ENCODE peak calls at places on chromosomes 6 and 20, in five cellular contexts. H is GM12878, Q is HCT116, S is K562, Z is HepG2. D is an unnamed sample.

GRCh38 chr6:141562801-141563763 is 569.6 kb upstream of the GJE1 start:
- DNase-seq in Z (peak), S (peak), Q (peak), H (peak), D (peak)

GRCh38 chr20:36541227-36542018 is at the start of gene MYL9:
- DNase-seq in H (no peak), Z (no peak), S (peak), Q (no peak), D (no peak)

GRCh38 chr20:32155017-32155965 is 45.8 kb downstream of the TM9SF4 start:
- DNase-seq in Z (peak), H (peak), Q (no peak), S (peak), D (peak)

GRCh38 chr6:9431945-9432344 is 982.9 kb downstream of the TFAP2A start:
- DNase-seq in H (no peak), Z (no peak), S (no peak), Q (no peak), D (no peak)

GRCh38 chr6:5997420-5998093 is 9.2 kb downstream of the NRN1 start:
- DNase-seq in Q (no peak), Z (no peak), H (no peak), S (no peak), D (peak)

GRCh38 chr6:54768542-54768941 is 78.0 kb upstream of the FAM83B start:
- DNase-seq in H (no peak), S (no peak), Q (no peak), Z (no peak), D (no peak)

GRCh38 chr6:54935739-54936138 is 89.2 kb downstream of the FAM83B start:
- DNase-seq in Z (no peak), H (no peak), Q (peak), S (no peak), D (no peak)

GRCh38 chr6:46325561-46326525 is 155.1 kb upstream of the ENPP5 start:
- DNase-seq in Z (no peak), H (no peak), Q (no peak), S (no peak), D (no peak)

GRCh38 chr20:39310363-39311037 is 348.4 kb downstream of the DHX35 start:
- DNase-seq in H (no peak), Z (no peak), S (no peak), Q (no peak), D (no peak)

GRCh38 chr20:63005862-63006564 is 751 bp downstream of the BHLHE23 start:
- DNase-seq in Z (no peak), Q (no peak), H (no peak), S (no peak), D (no peak)

GRCh38 chr6:21504790-21505189 is 88.8 kb upstream of the SOX4 start:
- DNase-seq in Q (no peak), S (no peak), Z (no peak), H (no peak), D (no peak)

GRCh38 chr6:111658445-111659154 is 52.9 kb upstream of the TRAF3IP2 start:
- DNase-seq in H (no peak), Z (no peak), S (no peak), Q (no peak), D (no peak)

GRCh38 chr6:111573118-111573883 is 32.4 kb downstream of the TRAF3IP2 start:
- DNase-seq in S (no peak), Z (no peak), Q (no peak), H (no peak), D (no peak)

DNA sequence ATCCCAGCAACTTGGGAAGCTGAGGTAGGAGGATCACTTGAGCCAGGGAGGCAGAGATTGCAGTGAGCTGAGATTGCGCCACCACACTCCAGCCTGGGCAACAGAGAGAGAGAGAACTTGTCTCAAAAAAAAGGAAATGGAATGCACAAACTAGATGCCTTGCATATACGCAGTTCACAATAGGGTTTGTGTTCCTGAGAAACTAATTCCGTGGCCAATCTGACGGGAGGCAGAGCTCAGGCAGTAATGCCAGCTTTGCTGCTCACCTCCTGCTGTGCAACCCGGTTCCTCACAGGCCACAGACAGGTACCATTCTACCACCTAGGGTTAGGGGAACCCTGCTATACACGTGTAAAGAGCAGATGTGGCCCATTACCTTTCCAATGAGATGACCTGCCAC is 1.4 kb downstream of the CDK5RAP1 start:
- DNase-seq in S (no peak), Q (no peak), Z (peak), H (no peak), D (no peak)
- TF ChIP-seq ZBTB33 in S (no peak), Q (no peak), Z (peak), H (no peak), D (no peak)

DNA sequence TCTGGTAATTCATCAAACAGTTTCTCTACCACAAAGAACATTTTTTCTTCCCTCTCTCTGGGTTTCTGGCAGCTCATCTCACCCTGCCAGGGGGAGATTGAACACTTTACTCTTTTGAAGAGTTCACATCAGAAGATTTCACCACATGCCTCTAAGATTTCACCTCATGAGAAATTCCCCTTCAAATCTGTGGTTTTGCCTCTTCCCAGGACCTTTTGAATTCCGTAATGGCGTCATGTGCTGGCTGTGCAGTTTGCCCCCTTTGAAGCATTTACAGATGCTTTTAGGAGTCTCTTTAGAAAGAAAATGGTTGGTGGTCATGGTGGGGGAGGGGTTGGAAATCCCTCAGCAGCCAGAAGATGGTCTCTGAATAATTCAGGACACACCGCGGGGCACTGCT is 486.1 kb downstream of the QKI start:
- DNase-seq in S (no peak), H (no peak), Z (no peak), Q (no peak), D (no peak)
- TF ChIP-seq ZBTB33 in S (no peak), H (no peak), Z (no peak), Q (no peak), D (no peak)

GRCh38 chr6:40947876-40948514 is 91.0 kb downstream of the UNC5CL start:
- DNase-seq in Q (no peak), Z (no peak), H (no peak), S (no peak), D (no peak)

GRCh38 chr6:40946738-40947301 is 92.2 kb downstream of the UNC5CL start:
- DNase-seq in H (no peak), S (no peak), Q (no peak), Z (no peak), D (no peak)

GRCh38 chr6:40950986-40951730 is 87.9 kb downstream of the UNC5CL start:
- DNase-seq in Z (no peak), H (no peak), Q (no peak), S (no peak), D (peak)

GRCh38 chr6:40953486-40953885 is 85.5 kb downstream of the UNC5CL start:
- DNase-seq in Q (no peak), S (no peak), H (no peak), Z (no peak), D (peak)

DNA sequence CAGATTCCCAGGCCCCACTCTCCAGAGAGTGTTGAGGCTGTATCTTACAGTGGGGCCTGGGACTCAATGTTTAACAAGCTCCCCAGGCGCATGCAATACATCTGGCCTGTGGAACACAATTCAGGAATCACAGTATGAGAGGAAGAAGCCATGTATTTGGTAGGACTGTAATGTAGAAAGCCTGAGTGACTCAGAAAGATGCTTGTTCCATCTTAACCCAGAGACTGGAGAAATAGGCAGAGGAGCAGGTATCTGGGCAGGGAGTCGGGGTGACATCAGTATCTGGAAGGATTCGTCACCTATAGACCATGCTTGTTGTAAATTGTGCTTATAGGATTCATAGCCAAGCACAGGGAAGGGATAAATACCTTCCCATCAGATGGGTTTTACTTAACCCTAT is 90.4 kb downstream of the UNC5CL start:
- DNase-seq in S (no peak), H (no peak), Q (no peak), Z (no peak), D (no peak)
- TF ChIP-seq ZBTB33 in S (no peak), H (no peak), Q (no peak), Z (no peak), D (no peak)

DNA sequence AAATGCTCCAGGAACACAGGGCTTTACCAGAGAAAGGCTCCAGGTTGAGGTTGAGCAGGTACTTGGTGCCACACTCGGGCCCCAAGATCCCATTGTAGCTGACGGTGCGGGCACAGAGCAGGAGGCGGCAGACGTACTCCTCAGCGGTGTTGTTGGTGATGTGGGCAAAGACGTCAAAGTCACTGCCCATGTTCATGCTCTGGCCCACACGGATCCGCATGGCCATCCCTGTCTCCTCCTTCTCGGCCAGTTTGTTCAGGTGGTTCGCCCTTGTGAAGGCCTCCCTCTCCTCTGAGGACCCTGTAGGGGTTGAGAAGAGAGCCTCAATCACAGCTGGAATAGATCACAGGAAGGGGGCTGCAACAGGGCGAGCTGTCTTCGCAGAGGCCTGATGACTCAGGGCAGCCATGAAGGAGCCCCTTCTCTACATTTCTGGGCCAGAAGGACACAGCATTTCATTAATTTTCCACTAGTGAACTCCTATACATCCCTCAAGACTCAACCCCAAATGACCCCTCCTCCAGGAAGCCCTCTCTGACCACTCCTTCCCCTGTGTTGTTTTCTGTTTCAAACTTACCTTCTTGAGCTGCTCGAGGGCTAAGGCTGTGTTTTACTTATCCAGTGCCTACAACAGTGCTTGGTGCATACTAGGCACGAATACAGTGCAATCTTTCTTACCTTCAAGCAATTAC is 26.8 kb downstream of the TGM2 start:
- DNase-seq in Z (no peak), S (no peak), H (no peak), Q (no peak), D (no peak)
- TF ChIP-seq ZBTB33 in Z (no peak), S (no peak), H (no peak), Q (no peak), D (no peak)

GRCh38 chr6:168908887-168909286 is 344.8 kb downstream of the THBS2 start:
- DNase-seq in Q (no peak), Z (no peak), S (no peak), H (no peak), D (no peak)

GRCh38 chr6:168905451-168906090 is 348.1 kb downstream of the THBS2 start:
- DNase-seq in H (no peak), Z (no peak), Q (no peak), S (no peak), D (no peak)

GRCh38 chr6:168909288-168909687 is 344.4 kb downstream of the THBS2 start:
- DNase-seq in H (no peak), S (no peak), Z (no peak), Q (no peak), D (no peak)

GRCh38 chr6:168906251-168906845 is 347.3 kb downstream of the THBS2 start:
- DNase-seq in H (no peak), S (no peak), Z (no peak), Q (no peak), D (no peak)

DNA sequence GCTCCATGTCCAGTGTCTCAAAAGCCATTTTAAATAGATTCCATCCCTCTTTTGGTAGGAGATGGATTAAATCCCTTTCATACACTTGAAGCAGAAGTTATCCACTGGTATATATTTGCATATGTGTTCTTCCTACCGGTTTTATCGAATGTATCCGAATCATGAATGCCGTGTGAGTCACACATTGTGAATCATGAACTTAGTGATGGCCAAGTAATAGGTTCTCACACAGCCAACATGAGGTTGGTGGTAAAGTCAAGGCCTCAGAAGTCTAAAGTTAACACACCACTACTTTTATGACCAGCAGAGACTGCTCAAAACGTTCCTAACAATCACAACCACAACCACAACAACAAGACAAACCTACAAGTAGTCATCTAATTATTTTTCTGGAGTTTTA is 345.5 kb downstream of the THBS2 start:
- DNase-seq in S (no peak), H (no peak), Q (no peak), Z (no peak), D (no peak)
- TF ChIP-seq ZBTB33 in S (no peak), H (no peak), Q (no peak), Z (no peak), D (no peak)

GRCh38 chr20:49419785-49420184 is 62.7 kb downstream of the KCNB1 start:
- DNase-seq in Z (no peak), H (no peak), Q (no peak), S (no peak), D (no peak)

GRCh38 chr20:49422176-49422575 is 60.3 kb downstream of the KCNB1 start:
- DNase-seq in S (no peak), H (no peak), Q (no peak), Z (no peak), D (no peak)

GRCh38 chr20:49418832-49419231 is 63.6 kb downstream of the KCNB1 start:
- DNase-seq in S (no peak), Q (no peak), Z (no peak), H (no peak), D (no peak)

GRCh38 chr20:49420811-49421295 is 61.6 kb downstream of the KCNB1 start:
- DNase-seq in H (no peak), Q (no peak), Z (no peak), S (no peak), D (no peak)

GRCh38 chr20:49420292-49420691 is 62.2 kb downstream of the KCNB1 start:
- DNase-seq in H (no peak), S (no peak), Q (no peak), Z (no peak), D (no peak)
- TF ChIP-seq ZBTB33 in H (no peak), S (no peak), Q (no peak), Z (no peak), D (no peak)

GRCh38 chr20:2059411-2059810 is 42.2 kb upstream of the STK35 start:
- DNase-seq in Q (no peak), S (no peak), H (no peak), Z (no peak), D (no peak)
- TF ChIP-seq ZBTB33 in Q (no peak), S (no peak), H (no peak), Z (no peak), D (no peak)